ENCODE peak calls at places on chromosomes 5 and 9, in four cellular contexts. I, G, S and Y are unnamed samples.

GRCh38 chr5:78638973-78639669 is 9.5 kb downstream of the LHFPL2 start:
- DNase-seq in I (no peak), G (no peak), S (no peak), Y (no peak)

GRCh38 chr9:33377089-33377715 is 25.2 kb downstream of the AQP7 start:
- DNase-seq in I (no peak), G (no peak), S (no peak), Y (no peak)

GRCh38 chr5:132283423-132284043 is 10.7 kb upstream of the SLC22A4 start:
- DNase-seq in I (peak), G (no peak), S (peak), Y (no peak)

GRCh38 chr5:15554542-15554941 is 54.6 kb downstream of the FBXL7 start:
- DNase-seq in I (no peak), G (no peak), S (no peak), Y (no peak)

GRCh38 chr5:35129276-35129675 is 81.5 kb upstream of the AGXT2 start:
- DNase-seq in I (peak), G (no peak), S (peak), Y (no peak)

GRCh38 chr9:6926436-6926835 is 168.7 kb downstream of the KDM4C start:
- DNase-seq in I (no peak), G (no peak), S (no peak), Y (no peak)

GRCh38 chr9:98707158-98708102 is 1.3 kb downstream of the GABBR2 start:
- DNase-seq in I (peak), G (peak), S (peak), Y (no peak)

GRCh38 chr5:77642915-77643653 is 4.6 kb upstream of the OTP start:
- DNase-seq in I (no peak), G (no peak), S (no peak), Y (no peak)

GRCh38 chr5:171610686-171611085 is 174.9 kb upstream of the SMIM23 start:
- DNase-seq in I (no peak), G (no peak), S (no peak), Y (no peak)

GRCh38 chr5:88780731-88781130 is 102.3 kb downstream of the MEF2C start:
- DNase-seq in I (no peak), G (no peak), S (no peak), Y (no peak)

GRCh38 chr5:124584991-124585715 is 161.3 kb downstream of the ZNF608 start:
- DNase-seq in I (no peak), G (no peak), S (peak), Y (no peak)

GRCh38 chr9:18360005-18360404 is 113.9 kb upstream of the ADAMTSL1 start:
- DNase-seq in I (no peak), G (no peak), S (no peak), Y (no peak)

GRCh38 chr9:136328622-136329041 is 1.3 kb downstream of the GPSM1 start:
- DNase-seq in I (peak), G (no peak), S (peak), Y (no peak)